ENCODE peak calls at places on chromosomes 2 and 18, in five cellular contexts. I, D, H, F and P are unnamed samples.

GRCh38 chr2:43539991-43540860 is 55.6 kb downstream of the THADA start:
- DNase-seq in H (no peak), D (no peak), F (peak; percentile 88), I (peak; percentile 92), P (no peak)

GRCh38 chr18:58997811-58998337 is 133.2 kb downstream of the ZNF532 start:
- DNase-seq in H (no peak), I (peak; percentile 88), D (no peak), F (peak; percentile 85), P (no peak)

GRCh38 chr18:46859855-46860254 is 57.5 kb downstream of the PIAS2 start:
- DNase-seq in I (peak; percentile 46), D (no peak), H (no peak), F (no peak), P (no peak)

GRCh38 chr2:20419007-20419576 is 27.8 kb upstream of the RHOB start:
- DNase-seq in I (peak; percentile 65), F (peak; percentile 66), D (no peak), H (no peak), P (no peak)

GRCh38 chr2:145569108-145569507 is 1049.2 kb upstream of the ZEB2 start:
- DNase-seq in H (no peak), D (no peak), F (no peak), I (peak; percentile 39), P (no peak)

GRCh38 chr2:31256611-31257382 is 22.8 kb downstream of the EHD3 start:
- DNase-seq in F (no peak), H (no peak), D (no peak), I (no peak), P (no peak)

GRCh38 chr2:3127710-3128109 is 249.9 kb downstream of the EIPR1 start:
- DNase-seq in H (no peak), D (no peak), I (no peak), F (no peak), P (no peak)

GRCh38 chr2:236965021-236965840 is 120.5 kb upstream of the COPS8 start:
- DNase-seq in F (no peak), H (no peak), D (no peak), I (no peak), P (peak; percentile 46)

GRCh38 chr2:159939946-159940345 is 122.5 kb downstream of the PLA2R1 start:
- DNase-seq in I (peak; percentile 18), F (no peak), H (no peak), D (no peak), P (no peak)

GRCh38 chr2:43068730-43069517 is 157.5 kb downstream of the ZFP36L2 start:
- DNase-seq in D (no peak), I (no peak), H (no peak), F (no peak), P (no peak)

GRCh38 chr2:237227190-237227988 is 141.7 kb downstream of the COPS8 start:
- DNase-seq in D (no peak), I (peak; percentile 97), H (no peak), F (peak; percentile 97), P (no peak)

GRCh38 chr2:6927186-6927585 is 10.0 kb downstream of the RNF144A start:
- DNase-seq in D (no peak), F (no peak), H (no peak), I (no peak), P (no peak)

GRCh38 chr2:212736327-212736726 is 197.7 kb upstream of the ERBB4 start:
- DNase-seq in I (no peak), D (no peak), H (no peak), F (no peak), P (no peak)
- H2BK120ac ChIP-seq in I (no peak overlapping the region), D (no peak overlapping the region), H (no peak overlapping the region), F (no peak overlapping the region), P (no peak overlapping the region)

GRCh38 chr2:37802899-37803379 is 122.1 kb upstream of the RMDN2 start:
- DNase-seq in I (peak; percentile 99), H (no peak), D (no peak), F (peak; percentile 95), P (peak; percentile 73)
- H2AFZ ChIP-seq in I (no peak overlapping the region), H (no peak overlapping the region), D (no peak overlapping the region), F (no peak overlapping the region), P (no peak overlapping the region)

DNA sequence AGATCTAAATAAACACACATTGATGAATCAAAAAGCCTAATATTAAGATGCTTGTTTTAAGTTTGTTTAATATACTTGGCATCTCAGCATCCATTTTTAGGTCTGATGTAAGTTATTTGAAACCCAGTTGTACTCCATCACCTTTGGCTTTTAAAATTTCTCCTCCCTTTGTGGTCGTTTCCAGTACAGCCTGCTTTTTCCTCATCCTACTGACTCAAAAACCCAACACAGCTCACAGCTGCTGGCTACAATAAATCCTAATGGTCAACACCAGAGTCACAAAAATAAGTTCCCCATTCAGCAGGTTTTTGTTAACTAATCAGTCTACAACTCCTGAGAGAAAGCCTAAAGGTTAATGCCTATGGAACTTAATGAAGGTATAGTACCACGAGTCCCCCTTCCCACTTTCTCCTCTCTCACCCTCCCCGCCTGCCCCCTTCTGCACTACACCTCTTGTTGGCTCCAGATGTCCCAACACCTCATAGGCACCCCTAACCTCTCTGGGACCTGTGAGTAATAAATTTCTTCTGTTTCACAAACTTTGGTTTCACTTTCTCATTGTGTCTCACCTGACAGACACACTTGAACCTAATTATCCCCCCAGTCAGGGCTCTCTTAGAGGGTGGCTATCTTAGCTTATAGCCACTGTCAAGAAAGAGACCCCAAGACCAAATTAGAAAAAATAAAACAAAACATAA is 148.6 kb downstream of the GALNT1 start:
- DNase-seq in D (no peak), F (no peak), H (no peak), I (no peak), P (no peak)
- H3K4me3 ChIP-seq in D (no peak overlapping the region), F (no peak overlapping the region), H (no peak overlapping the region), I (no peak overlapping the region), P (no peak overlapping the region)

DNA sequence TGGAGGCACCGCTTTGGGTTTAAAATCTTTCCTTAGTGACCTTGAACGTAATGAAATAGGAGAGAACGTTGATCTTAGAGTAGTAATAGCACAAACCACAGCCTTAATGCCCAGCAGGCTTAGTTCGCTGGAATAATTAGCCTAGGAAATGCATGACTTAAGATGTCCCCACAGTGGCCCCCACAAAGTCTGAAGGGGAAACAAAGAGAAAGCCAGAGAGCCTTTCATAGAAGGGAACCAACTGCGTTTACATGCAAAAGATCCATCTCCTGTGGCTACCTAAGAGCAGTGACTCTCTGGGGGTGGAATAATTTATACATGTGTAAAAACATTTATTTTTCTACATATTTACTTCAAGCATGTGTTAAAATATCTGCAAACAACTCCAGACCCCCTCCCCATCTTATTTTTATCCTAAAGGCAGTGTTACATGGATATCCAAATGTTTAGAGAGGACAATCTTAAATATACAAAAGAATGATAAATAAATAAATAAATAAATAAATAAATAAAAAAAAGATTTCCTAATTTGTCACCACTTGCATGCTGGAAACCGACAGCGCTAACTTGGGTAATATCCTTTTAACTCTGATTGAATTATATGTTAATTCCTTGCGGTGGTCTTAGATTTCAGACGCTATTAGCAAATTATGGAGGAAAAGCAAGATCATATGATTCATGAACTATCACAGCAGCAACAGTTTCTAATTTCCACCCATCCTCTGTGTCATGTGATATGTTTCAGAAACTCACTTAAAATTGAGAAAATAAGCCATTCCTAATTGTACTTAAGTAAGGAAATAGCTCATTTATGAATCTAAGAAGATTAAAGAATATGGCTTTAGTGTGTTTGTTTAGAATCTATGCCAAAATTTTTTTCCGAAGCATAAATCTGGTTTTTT is 23.4 kb upstream of the CYP1B1 start:
- DNase-seq in H (no peak), D (no peak), I (no peak), F (peak; percentile 34), P (no peak)
- H2BK120ac ChIP-seq in H (no peak overlapping the region), D (no peak overlapping the region), I (no peak overlapping the region), F (peak overlapping the region; percentile 11), P (no peak overlapping the region)

GRCh38 chr2:64331430-64331700 is 122.6 kb upstream of the LGALSL start:
- DNase-seq in I (no peak), H (no peak), F (no peak), D (no peak), P (no peak)

GRCh38 chr2:64331846-64332245 is 122.1 kb upstream of the LGALSL start:
- DNase-seq in I (no peak), H (no peak), D (no peak), F (no peak), P (no peak)

GRCh38 chr2:64329848-64330247 is 124.1 kb upstream of the LGALSL start:
- DNase-seq in F (peak; percentile 34), D (no peak), I (peak; percentile 4), H (no peak), P (no peak)

GRCh38 chr2:64330281-64330680 is 123.7 kb upstream of the LGALSL start:
- DNase-seq in I (no peak), D (no peak), F (no peak), H (no peak), P (no peak)

GRCh38 chr2:64330691-64331429 is 123.1 kb upstream of the LGALSL start:
- DNase-seq in D (peak; percentile 54), F (peak; percentile 84), H (peak; percentile 90), I (peak; percentile 88), P (peak; percentile 71)
- H2AFZ ChIP-seq in D (peak overlapping the region; percentile 61), F (peak overlapping the region; percentile 51), H (peak overlapping the region; percentile 72), I (peak overlapping the region; percentile 89), P (no peak overlapping the region)

DNA sequence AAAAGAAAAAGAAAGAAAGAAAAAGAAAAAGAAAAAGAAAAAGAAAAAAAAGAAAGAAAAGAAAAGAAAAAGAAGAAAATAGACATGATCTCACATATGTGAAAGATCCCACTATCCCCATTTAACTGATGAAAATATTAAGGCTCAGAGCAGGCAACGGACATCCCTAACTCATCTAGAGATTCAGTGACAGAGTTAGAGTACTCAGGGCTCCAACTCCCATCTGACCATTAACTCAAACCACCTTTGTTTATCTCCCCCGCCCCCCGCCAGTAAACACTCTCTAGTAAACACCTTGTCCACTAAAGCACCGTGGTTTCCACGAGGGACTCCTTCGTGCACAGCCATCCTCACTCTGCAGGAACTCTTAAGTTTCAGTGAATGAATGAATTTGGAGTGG is 142.9 kb downstream of the TGIF1 start:
- DNase-seq in H (no peak), F (no peak), D (no peak), I (no peak), P (no peak)
- H3K4me3 ChIP-seq in H (peak overlapping the region; percentile 51), F (no peak overlapping the region), D (no peak overlapping the region), I (no peak overlapping the region), P (no peak overlapping the region)